ENCODE peak calls at places on chromosome 14, in ten cellular contexts. L is hippocampal formation; X is neural crest cell; I is Ammon's horn; K is HCT116; A is HT1080; Z is activated gamma-delta T cell treated with Interleukin-2 at 50 U/mL for 16 hours; E is CD8-positive, alpha-beta memory T cell; Y is GM19239; D is T1000. S is an unnamed sample.

GRCh38 chr14:87139299-87139698 is 853.7 kb downstream of the GALC start:
- DNase-seq in L (no peak), X (no peak), I (no peak), K (no peak), A (no peak), Z (no peak), E (no peak), Y (no peak), D (no peak), S (no peak)

GRCh38 chr14:94388027-94388895 is at the start of gene SERPINA1:
- DNase-seq in L (no peak), X (no peak), I (no peak), K (no peak), A (peak; percentile 69), Z (no peak), E (no peak), Y (no peak), D (no peak), S (no peak)

GRCh38 chr14:64187331-64187730 is 106.8 kb downstream of the ESR2 start:
- DNase-seq in L (no peak), X (no peak), I (no peak), K (no peak), A (no peak), Z (no peak), E (no peak), Y (no peak), D (no peak), S (no peak)

GRCh38 chr14:88559852-88560251 is 3.0 kb upstream of the ZC3H14 start:
- DNase-seq in L (peak; percentile 62), X (no peak), I (peak; percentile 16), K (no peak), A (peak; percentile 74), Z (no peak), E (no peak), Y (no peak), D (no peak), S (no peak)

GRCh38 chr14:101875726-101876268 is 88.6 kb upstream of the DYNC1H1 start:
- DNase-seq in L (no peak), X (no peak), I (no peak), K (no peak), A (no peak), Z (no peak), E (no peak), Y (no peak), D (no peak), S (no peak)

GRCh38 chr14:102424923-102425322 is 62.2 kb downstream of the TECPR2 start:
- DNase-seq in L (no peak), X (no peak), I (no peak), K (no peak), A (no peak), Z (no peak), E (no peak), Y (no peak), D (no peak), S (no peak)

GRCh38 chr14:65849096-65849495 is 436.6 kb downstream of the FUT8 start:
- DNase-seq in L (no peak), X (no peak), I (no peak), K (no peak), A (no peak), Z (no peak), E (no peak), Y (no peak), D (no peak), S (no peak)

GRCh38 chr14:105167303-105168092 is 1.1 kb downstream of the JAG2 start:
- DNase-seq in L (no peak), X (no peak), I (no peak), K (no peak), A (no peak), Z (no peak), E (no peak), Y (no peak), D (no peak), S (peak; percentile 78)

GRCh38 chr14:48936881-48937280 is 649.3 kb downstream of the RPS29 start:
- DNase-seq in L (no peak), X (no peak), I (no peak), K (no peak), A (peak; percentile 20), Z (no peak), E (no peak), Y (no peak), D (no peak), S (no peak)

GRCh38 chr14:44866322-44866721 is 95.4 kb downstream of the KLHL28 start:
- DNase-seq in L (no peak), X (no peak), I (no peak), K (no peak), A (no peak), Z (no peak), E (no peak), Y (no peak), D (no peak), S (no peak)

GRCh38 chr14:101476258-101476930 is 84.9 kb upstream of the DIO3 start:
- DNase-seq in L (no peak), X (no peak), I (no peak), K (no peak), A (no peak), Z (no peak), E (no peak), Y (no peak), D (no peak), S (no peak)

GRCh38 chr14:59394268-59394667 is 70.9 kb downstream of the GPR135 start:
- DNase-seq in L (no peak), X (no peak), I (no peak), K (no peak), A (peak; percentile 60), Z (no peak), E (no peak), Y (no peak), D (no peak), S (no peak)

GRCh38 chr14:96662116-96662901 is 134.9 kb upstream of the VRK1 start:
- DNase-seq in L (peak; percentile 0), X (no peak), I (no peak), K (no peak), A (no peak), Z (no peak), E (no peak), Y (no peak), D (no peak), S (no peak)

GRCh38 chr14:23640524-23641141 is 4.5 kb downstream of the DHRS2 start:
- DNase-seq in L (no peak), X (no peak), I (peak; percentile 30), K (no peak), A (peak; percentile 79), Z (no peak), E (no peak), Y (no peak), D (peak; percentile 46), S (no peak)

GRCh38 chr14:85090681-85091080 is 439.3 kb upstream of the FLRT2 start:
- DNase-seq in L (no peak), X (no peak), I (no peak), K (no peak), A (no peak), Z (no peak), E (no peak), Y (no peak), D (no peak), S (no peak)

GRCh38 chr14:53953002-53953827 is 3.4 kb downstream of the BMP4 start:
- DNase-seq in L (peak; percentile 15), X (peak; percentile 65), I (peak; percentile 75), K (no peak), A (peak; percentile 45), Z (no peak), E (no peak), Y (no peak), D (peak; percentile 72), S (no peak)

GRCh38 chr14:88023658-88024187 is 18.8 kb downstream of the GPR65 start:
- DNase-seq in L (no peak), X (no peak), I (no peak), K (no peak), A (no peak), Z (no peak), E (peak; percentile 15), Y (no peak), D (no peak), S (no peak)

GRCh38 chr14:89466460-89466859 is 49.4 kb upstream of the FOXN3 start:
- DNase-seq in L (no peak), X (no peak), I (no peak), K (no peak), A (no peak), Z (peak; percentile 71), E (peak; percentile 34), Y (peak; percentile 26), D (no peak), S (peak; percentile 44)

S was measured in B cell.